ENCODE peak calls at places on chromosomes 1 and 21, in six cellular contexts. One of them, this sample, is unnamed.

GRCh38 chr1:33661791-33662190 is 189.3 kb downstream of the ZSCAN20 start:
- DNase-seq in A549: no peak
- DNase-seq in GM23338: no peak
- DNase-seq in Panc1: no peak
- DNase-seq in HCT116: no peak
- DNase-seq in K562: no peak
- DNase-seq in this sample: no peak

GRCh38 chr1:193111641-193112090 is 6.5 kb upstream of the GLRX2 start:
- DNase-seq in A549: peak
- DNase-seq in GM23338: peak
- DNase-seq in Panc1: peak
- DNase-seq in HCT116: peak
- DNase-seq in K562: peak
- DNase-seq in this sample: peak

GRCh38 chr1:27332536-27333281 is 9.1 kb upstream of the SYTL1 start:
- DNase-seq in A549: no peak
- DNase-seq in GM23338: peak
- DNase-seq in Panc1: no peak
- DNase-seq in HCT116: no peak
- DNase-seq in K562: peak
- DNase-seq in this sample: no peak

GRCh38 chr1:180488661-180489060 is 13.7 kb downstream of the ACBD6 start:
- DNase-seq in A549: no peak
- DNase-seq in GM23338: no peak
- DNase-seq in Panc1: no peak
- DNase-seq in HCT116: no peak
- DNase-seq in K562: no peak
- DNase-seq in this sample: no peak

GRCh38 chr21:45074818-45075605 is 632 bp downstream of the ADARB1 start:
- DNase-seq in A549: peak
- DNase-seq in GM23338: peak
- DNase-seq in Panc1: no peak
- DNase-seq in HCT116: no peak
- DNase-seq in K562: peak
- DNase-seq in this sample: peak

GRCh38 chr21:26394341-26394740 is 178.7 kb downstream of the CYYR1 start:
- DNase-seq in A549: no peak
- DNase-seq in GM23338: no peak
- DNase-seq in Panc1: no peak
- DNase-seq in HCT116: no peak
- DNase-seq in K562: no peak
- DNase-seq in this sample: no peak

GRCh38 chr1:200346744-200347143 is 63.1 kb downstream of the ZNF281 start:
- DNase-seq in A549: no peak
- DNase-seq in GM23338: no peak
- DNase-seq in Panc1: no peak
- DNase-seq in HCT116: no peak
- DNase-seq in K562: no peak
- DNase-seq in this sample: peak

GRCh38 chr1:100959502-100960060 is 63.7 kb downstream of the SLC30A7 start:
- DNase-seq in A549: no peak
- DNase-seq in GM23338: no peak
- DNase-seq in Panc1: no peak
- DNase-seq in HCT116: no peak
- DNase-seq in K562: no peak
- DNase-seq in this sample: no peak

GRCh38 chr1:10704383-10704882 is 92.0 kb downstream of the CASZ1 start:
- DNase-seq in A549: no peak
- DNase-seq in GM23338: peak
- DNase-seq in Panc1: no peak
- DNase-seq in HCT116: no peak
- DNase-seq in K562: no peak
- DNase-seq in this sample: no peak

DNA sequence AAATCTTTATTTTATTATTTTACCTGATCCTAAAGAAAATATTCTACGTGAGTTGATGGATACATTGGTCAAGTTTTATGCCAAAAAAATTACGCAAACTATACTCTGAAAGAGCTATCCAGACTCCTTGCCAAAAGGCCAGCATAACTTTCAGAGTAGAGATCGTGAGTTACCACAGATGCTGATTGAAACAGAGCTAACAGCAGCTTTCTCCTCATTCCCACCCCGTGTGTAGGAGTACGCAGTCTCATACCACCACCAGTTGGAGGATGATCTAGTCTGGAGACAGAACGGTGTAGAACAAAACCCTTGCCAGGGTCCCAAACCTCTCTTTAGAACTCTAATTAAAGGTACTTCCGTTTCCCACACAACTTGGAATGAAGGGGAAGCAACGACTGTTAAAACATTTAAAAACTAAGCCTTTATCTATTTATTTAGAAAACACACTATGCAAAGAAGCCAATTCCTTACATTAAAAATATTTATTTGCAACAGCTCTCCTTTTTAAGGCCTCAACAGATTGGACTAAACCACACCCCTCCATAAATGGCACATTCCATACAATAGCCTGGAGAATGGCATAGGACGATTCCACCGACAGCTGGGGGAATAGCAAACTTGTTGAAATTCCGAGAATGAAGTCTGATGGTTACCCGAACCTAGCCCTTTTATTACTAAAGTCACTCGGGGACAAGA is 1.4 kb downstream of the NUCKS1 start:
- DNase-seq in A549: peak
- DNase-seq in GM23338: peak
- DNase-seq in Panc1: peak
- DNase-seq in HCT116: no peak
- DNase-seq in K562: peak
- DNase-seq in this sample: peak
- TF ChIP-seq REST in A549: no peak
- TF ChIP-seq REST in GM23338: no peak
- TF ChIP-seq REST in Panc1: no peak
- TF ChIP-seq REST in HCT116: no peak
- TF ChIP-seq REST in K562: no peak
- TF ChIP-seq REST in this sample: no peak

GRCh38 chr1:172843444-172843843 is 184.5 kb downstream of the FASLG start:
- DNase-seq in A549: no peak
- DNase-seq in GM23338: no peak
- DNase-seq in Panc1: no peak
- DNase-seq in HCT116: no peak
- DNase-seq in K562: no peak
- DNase-seq in this sample: no peak

GRCh38 chr1:172835834-172836233 is 176.9 kb downstream of the FASLG start:
- DNase-seq in A549: no peak
- DNase-seq in GM23338: no peak
- DNase-seq in Panc1: no peak
- DNase-seq in HCT116: no peak
- DNase-seq in K562: no peak
- DNase-seq in this sample: no peak

GRCh38 chr1:172834609-172835008 is 175.7 kb downstream of the FASLG start:
- DNase-seq in A549: no peak
- DNase-seq in GM23338: no peak
- DNase-seq in Panc1: no peak
- DNase-seq in HCT116: no peak
- DNase-seq in K562: no peak
- DNase-seq in this sample: no peak

GRCh38 chr1:172837816-172838680 is 179.1 kb downstream of the FASLG start:
- DNase-seq in A549: no peak
- DNase-seq in GM23338: no peak
- DNase-seq in Panc1: no peak
- DNase-seq in HCT116: peak
- DNase-seq in K562: no peak
- DNase-seq in this sample: no peak

GRCh38 chr1:172838681-172839313 is 179.9 kb downstream of the FASLG start:
- DNase-seq in A549: no peak
- DNase-seq in GM23338: no peak
- DNase-seq in Panc1: no peak
- DNase-seq in HCT116: peak
- DNase-seq in K562: no peak
- DNase-seq in this sample: no peak
- H3K4me3 ChIP-seq in A549: no peak
- H3K4me3 ChIP-seq in GM23338: no peak
- H3K4me3 ChIP-seq in Panc1: no peak
- H3K4me3 ChIP-seq in HCT116: no peak
- H3K4me3 ChIP-seq in K562: no peak
- H3K4me3 ChIP-seq in this sample: no peak

DNA sequence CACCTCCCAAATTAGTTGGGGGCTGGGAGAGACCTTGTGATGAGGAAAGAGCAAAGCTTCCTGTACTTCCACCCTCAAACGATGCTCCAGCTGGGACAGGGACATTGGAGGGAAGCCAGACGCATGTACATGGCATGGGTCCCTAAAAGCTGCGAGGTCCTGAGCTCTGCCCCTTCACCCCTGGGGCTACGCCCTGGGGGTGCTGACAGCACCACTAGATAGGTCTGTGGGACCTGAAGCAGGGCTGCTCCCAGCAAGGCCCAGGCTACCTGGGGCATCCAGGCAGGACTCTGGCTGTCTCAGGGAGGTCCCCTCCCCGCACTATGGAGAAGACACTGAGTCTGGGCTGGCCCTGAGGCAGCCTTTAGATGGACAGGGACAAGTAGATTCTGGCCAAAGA is 83.4 kb downstream of the DMRTB1 start:
- DNase-seq in A549: no peak
- DNase-seq in GM23338: no peak
- DNase-seq in Panc1: no peak
- DNase-seq in HCT116: no peak
- DNase-seq in K562: no peak
- DNase-seq in this sample: no peak
- TF ChIP-seq REST in A549: no peak
- TF ChIP-seq REST in GM23338: no peak
- TF ChIP-seq REST in Panc1: no peak
- TF ChIP-seq REST in HCT116: no peak
- TF ChIP-seq REST in K562: no peak
- TF ChIP-seq REST in this sample: no peak

GRCh38 chr1:9399510-9400424 is 107.1 kb downstream of the SPSB1 start:
- DNase-seq in A549: no peak
- DNase-seq in GM23338: no peak
- DNase-seq in Panc1: no peak
- DNase-seq in HCT116: no peak
- DNase-seq in K562: no peak
- DNase-seq in this sample: peak

GRCh38 chr1:9402717-9403116 is 110.0 kb downstream of the SPSB1 start:
- DNase-seq in A549: no peak
- DNase-seq in GM23338: no peak
- DNase-seq in Panc1: no peak
- DNase-seq in HCT116: no peak
- DNase-seq in K562: no peak
- DNase-seq in this sample: no peak

GRCh38 chr1:9400425-9401079 is 107.9 kb downstream of the SPSB1 start:
- DNase-seq in A549: peak
- DNase-seq in GM23338: peak
- DNase-seq in Panc1: no peak
- DNase-seq in HCT116: no peak
- DNase-seq in K562: no peak
- DNase-seq in this sample: no peak

GRCh38 chr1:9402256-9402616 is 109.5 kb downstream of the SPSB1 start:
- DNase-seq in A549: no peak
- DNase-seq in GM23338: no peak
- DNase-seq in Panc1: no peak
- DNase-seq in HCT116: no peak
- DNase-seq in K562: no peak
- DNase-seq in this sample: no peak

GRCh38 chr1:9401080-9401453 is 108.4 kb downstream of the SPSB1 start:
- DNase-seq in A549: no peak
- DNase-seq in GM23338: no peak
- DNase-seq in Panc1: no peak
- DNase-seq in HCT116: no peak
- DNase-seq in K562: no peak
- DNase-seq in this sample: no peak
- H3K4me3 ChIP-seq in A549: no peak
- H3K4me3 ChIP-seq in GM23338: no peak
- H3K4me3 ChIP-seq in Panc1: no peak
- H3K4me3 ChIP-seq in HCT116: no peak
- H3K4me3 ChIP-seq in K562: no peak
- H3K4me3 ChIP-seq in this sample: no peak

GRCh38 chr1:154320882-154321608 is at the start of gene AQP10:
- DNase-seq in A549: no peak
- DNase-seq in GM23338: no peak
- DNase-seq in Panc1: no peak
- DNase-seq in HCT116: no peak
- DNase-seq in K562: peak
- DNase-seq in this sample: no peak
- TF ChIP-seq REST in A549: no peak
- TF ChIP-seq REST in GM23338: no peak
- TF ChIP-seq REST in Panc1: no peak
- TF ChIP-seq REST in HCT116: no peak
- TF ChIP-seq REST in K562: no peak
- TF ChIP-seq REST in this sample: no peak

GRCh38 chr1:25569599-25570458 is 26.4 kb downstream of the LDLRAP1 start:
- DNase-seq in A549: no peak
- DNase-seq in GM23338: no peak
- DNase-seq in Panc1: no peak
- DNase-seq in HCT116: no peak
- DNase-seq in K562: peak
- DNase-seq in this sample: no peak

GRCh38 chr1:25572107-25572506 is 28.7 kb downstream of the LDLRAP1 start:
- DNase-seq in A549: no peak
- DNase-seq in GM23338: no peak
- DNase-seq in Panc1: no peak
- DNase-seq in HCT116: no peak
- DNase-seq in K562: no peak
- DNase-seq in this sample: no peak

GRCh38 chr1:25571522-25571970 is 28.1 kb downstream of the LDLRAP1 start:
- DNase-seq in A549: no peak
- DNase-seq in GM23338: no peak
- DNase-seq in Panc1: no peak
- DNase-seq in HCT116: no peak
- DNase-seq in K562: no peak
- DNase-seq in this sample: no peak

GRCh38 chr1:25568834-25569598 is 25.6 kb downstream of the LDLRAP1 start:
- DNase-seq in A549: peak
- DNase-seq in GM23338: no peak
- DNase-seq in Panc1: no peak
- DNase-seq in HCT116: peak
- DNase-seq in K562: peak
- DNase-seq in this sample: no peak

DNA sequence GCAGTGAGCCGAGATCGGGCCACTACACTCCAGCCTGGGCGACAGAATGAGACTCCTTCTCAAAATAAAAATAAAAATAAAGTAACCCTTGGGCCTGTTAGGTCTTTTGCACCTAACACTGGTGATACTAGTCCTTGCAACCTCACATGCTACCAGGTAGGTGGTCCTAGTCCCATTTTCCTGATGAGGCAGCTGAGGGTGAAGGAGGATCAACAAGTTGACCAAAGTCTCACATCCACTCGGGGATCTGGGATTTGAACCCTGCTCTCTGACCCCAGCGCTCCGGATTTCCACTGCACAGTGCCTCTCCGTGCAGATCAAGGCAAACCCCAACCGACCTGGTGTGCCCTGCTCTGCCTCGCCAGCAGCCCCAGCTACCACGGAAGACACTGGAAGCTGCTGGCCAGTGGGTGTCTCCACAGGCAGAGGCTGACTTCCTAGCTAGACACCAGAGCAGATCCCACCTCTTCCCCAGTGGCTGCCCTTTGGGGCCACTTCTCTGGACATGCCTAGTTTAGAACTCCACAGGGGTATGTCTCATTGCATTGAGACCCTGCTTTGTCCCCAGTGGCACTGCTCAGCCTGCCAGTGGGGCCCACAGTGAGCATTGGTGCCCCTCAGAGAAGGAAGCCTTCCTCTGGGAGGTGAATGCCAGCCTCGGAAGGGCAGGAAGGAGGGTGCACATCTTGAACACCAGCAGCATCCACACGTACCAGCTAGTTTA is 27.6 kb downstream of the LDLRAP1 start:
- DNase-seq in A549: no peak
- DNase-seq in GM23338: no peak
- DNase-seq in Panc1: no peak
- DNase-seq in HCT116: no peak
- DNase-seq in K562: no peak
- DNase-seq in this sample: no peak
- H3K4me3 ChIP-seq in A549: no peak
- H3K4me3 ChIP-seq in GM23338: no peak
- H3K4me3 ChIP-seq in Panc1: no peak
- H3K4me3 ChIP-seq in HCT116: no peak
- H3K4me3 ChIP-seq in K562: no peak
- H3K4me3 ChIP-seq in this sample: no peak

This sample was measured in HL-60.